ENCODE peak calls at places on chromosomes 6 and 20, in five cellular contexts. T is T-helper 1 cell; H is Caki2; Z is activated CD4-positive, alpha-beta T cell treated with anti-CD3 and anti-CD28 coated beads for 36 hours; X is NCI-H460. G is an unnamed sample.

GRCh38 chr6:151005896-151006632 is 140.6 kb downstream of the MTHFD1L start:
- DNase-seq in T (no peak), H (no peak), Z (no peak), X (no peak), G (no peak)

GRCh38 chr20:9220874-9221547 is 152.1 kb downstream of the PLCB4 start:
- DNase-seq in T (no peak), H (no peak), Z (no peak), X (no peak), G (no peak)

GRCh38 chr6:161947371-161947770 is 673.5 kb upstream of the AGPAT4 start:
- DNase-seq in T (no peak), H (no peak), Z (no peak), X (no peak), G (no peak)

GRCh38 chr6:42436825-42437224 is 14.9 kb downstream of the TRERF1 start:
- DNase-seq in T (no peak), H (no peak), Z (no peak), X (no peak), G (no peak)

GRCh38 chr6:39884696-39885095 is 49.6 kb downstream of the MOCS1 start:
- DNase-seq in T (no peak), H (no peak), Z (no peak), X (no peak), G (no peak)

GRCh38 chr20:17935186-17935585 is 33.4 kb downstream of the SNX5 start:
- DNase-seq in T (no peak), H (no peak), Z (no peak), X (no peak), G (no peak)

GRCh38 chr20:11212288-11212687 is 538.5 kb upstream of the JAG1 start:
- DNase-seq in T (no peak), H (no peak), Z (no peak), X (no peak), G (no peak)

GRCh38 chr6:14066782-14067406 is 50.7 kb upstream of the CD83 start:
- DNase-seq in T (no peak), H (peak), Z (peak), X (peak), G (no peak)

GRCh38 chr6:159080217-159080976 is 35.6 kb upstream of the TAGAP start:
- DNase-seq in T (no peak), H (no peak), Z (peak), X (no peak), G (no peak)